ENCODE peak calls at places on chromosomes 16 and 17, in seven cellular contexts. One of them, this sample, is unnamed.

GRCh38 chr17:14302421-14303099 is 1.7 kb downstream of the HS3ST3B1 start:
- DNase-seq in A673: peak
- DNase-seq in spleen: peak
- DNase-seq in testis: peak
- DNase-seq in cardiac muscle cell: peak
- DNase-seq in hepatocyte: peak
- DNase-seq in uterus: peak
- DNase-seq in this sample: peak

GRCh38 chr16:27611340-27611739 is 61.4 kb downstream of the KATNIP start:
- DNase-seq in A673: no peak
- DNase-seq in uterus: no peak
- DNase-seq in hepatocyte: no peak
- DNase-seq in testis: no peak
- DNase-seq in spleen: no peak
- DNase-seq in cardiac muscle cell: no peak
- DNase-seq in this sample: no peak

GRCh38 chr17:72462814-72463213 is 342.0 kb downstream of the SOX9 start:
- DNase-seq in spleen: no peak
- DNase-seq in uterus: no peak
- DNase-seq in A673: no peak
- DNase-seq in cardiac muscle cell: no peak
- DNase-seq in hepatocyte: no peak
- DNase-seq in testis: no peak
- DNase-seq in this sample: no peak

GRCh38 chr17:13474073-13474800 is 127.5 kb downstream of the HS3ST3A1 start:
- DNase-seq in uterus: no peak
- DNase-seq in spleen: no peak
- DNase-seq in A673: no peak
- DNase-seq in hepatocyte: no peak
- DNase-seq in cardiac muscle cell: no peak
- DNase-seq in testis: no peak
- DNase-seq in this sample: no peak

GRCh38 chr16:57788951-57789350 is 13.3 kb downstream of the KIFC3 start:
- DNase-seq in hepatocyte: no peak
- DNase-seq in A673: no peak
- DNase-seq in spleen: no peak
- DNase-seq in cardiac muscle cell: no peak
- DNase-seq in uterus: no peak
- DNase-seq in testis: no peak
- DNase-seq in this sample: no peak

GRCh38 chr16:51919736-51920135 is 627.2 kb downstream of the TOX3 start:
- DNase-seq in A673: no peak
- DNase-seq in spleen: no peak
- DNase-seq in testis: no peak
- DNase-seq in cardiac muscle cell: no peak
- DNase-seq in uterus: no peak
- DNase-seq in hepatocyte: no peak
- DNase-seq in this sample: no peak

GRCh38 chr17:50173335-50173941 is 7.6 kb downstream of the SGCA start:
- DNase-seq in spleen: no peak
- DNase-seq in cardiac muscle cell: peak
- DNase-seq in testis: peak
- DNase-seq in uterus: peak
- DNase-seq in A673: no peak
- DNase-seq in hepatocyte: no peak
- DNase-seq in this sample: no peak

GRCh38 chr16:73196670-73197069 is 148.7 kb upstream of the ZFHX3 start:
- DNase-seq in spleen: no peak
- DNase-seq in testis: peak
- DNase-seq in uterus: peak
- DNase-seq in cardiac muscle cell: peak
- DNase-seq in hepatocyte: peak
- DNase-seq in A673: peak
- DNase-seq in this sample: peak

GRCh38 chr16:89581045-89581695 is 5.6 kb downstream of the CPNE7 start:
- DNase-seq in uterus: no peak
- DNase-seq in hepatocyte: peak
- DNase-seq in A673: no peak
- DNase-seq in testis: no peak
- DNase-seq in cardiac muscle cell: no peak
- DNase-seq in spleen: no peak
- DNase-seq in this sample: peak

GRCh38 chr16:58589311-58589890 is 40.2 kb downstream of the CNOT1 start:
- DNase-seq in cardiac muscle cell: no peak
- DNase-seq in A673: no peak
- DNase-seq in uterus: no peak
- DNase-seq in testis: no peak
- DNase-seq in spleen: no peak
- DNase-seq in hepatocyte: no peak
- DNase-seq in this sample: no peak

GRCh38 chr17:44094701-44095387 is 24.3 kb downstream of the G6PC3 start:
- DNase-seq in spleen: no peak
- DNase-seq in cardiac muscle cell: no peak
- DNase-seq in uterus: no peak
- DNase-seq in hepatocyte: no peak
- DNase-seq in testis: no peak
- DNase-seq in A673: no peak
- DNase-seq in this sample: no peak

GRCh38 chr17:44091200-44091997 is 20.9 kb downstream of the G6PC3 start:
- DNase-seq in cardiac muscle cell: no peak
- DNase-seq in uterus: no peak
- DNase-seq in spleen: no peak
- DNase-seq in hepatocyte: no peak
- DNase-seq in testis: no peak
- DNase-seq in A673: no peak
- DNase-seq in this sample: no peak

GRCh38 chr17:44095388-44095646 is 24.8 kb downstream of the G6PC3 start:
- DNase-seq in cardiac muscle cell: no peak
- DNase-seq in A673: no peak
- DNase-seq in hepatocyte: no peak
- DNase-seq in spleen: no peak
- DNase-seq in testis: no peak
- DNase-seq in uterus: no peak
- DNase-seq in this sample: no peak

GRCh38 chr17:44092051-44092450 is 21.5 kb downstream of the G6PC3 start:
- DNase-seq in A673: no peak
- DNase-seq in cardiac muscle cell: no peak
- DNase-seq in spleen: no peak
- DNase-seq in uterus: no peak
- DNase-seq in hepatocyte: no peak
- DNase-seq in testis: no peak
- DNase-seq in this sample: no peak

DNA sequence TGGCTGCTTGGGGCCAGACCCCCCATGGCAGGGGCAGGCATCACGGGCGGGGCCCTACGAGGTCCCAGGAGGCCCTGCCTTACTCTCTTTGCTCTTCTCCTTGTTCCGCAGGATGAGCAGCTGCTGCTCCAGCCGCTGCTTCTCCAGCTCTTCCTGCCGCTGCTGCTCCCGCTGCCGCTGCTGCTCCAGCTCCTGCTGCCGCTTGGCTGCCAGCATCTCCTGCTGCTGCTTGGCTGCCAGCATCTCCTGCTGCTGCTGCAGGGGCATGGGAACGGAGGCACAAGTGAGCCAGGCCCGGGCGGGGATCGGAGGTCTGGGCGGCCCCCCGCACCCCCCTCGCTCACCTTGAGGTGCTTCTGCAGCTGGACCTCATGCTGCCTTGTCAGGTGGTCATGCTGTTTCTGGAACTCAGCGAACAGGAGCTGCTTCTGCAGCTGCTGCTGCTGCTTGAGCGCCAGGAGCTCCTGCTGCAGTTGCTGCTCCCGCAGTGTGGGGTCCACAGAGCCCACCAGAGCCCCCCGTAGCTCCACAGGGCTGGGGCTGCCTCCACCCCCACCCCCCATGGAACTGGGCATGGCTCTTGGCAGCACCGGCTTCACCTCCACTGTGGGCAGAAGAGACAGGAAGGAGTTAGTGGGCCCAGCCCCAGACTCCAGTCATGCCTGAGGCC is 22.8 kb downstream of the G6PC3 start:
- DNase-seq in A673: no peak
- DNase-seq in testis: no peak
- DNase-seq in hepatocyte: no peak
- DNase-seq in cardiac muscle cell: no peak
- DNase-seq in spleen: no peak
- DNase-seq in uterus: no peak
- DNase-seq in this sample: no peak
- H3K27ac ChIP-seq in A673: no peak
- H3K27ac ChIP-seq in testis: no peak
- H3K27ac ChIP-seq in hepatocyte: no peak
- H3K27ac ChIP-seq in cardiac muscle cell: peak
- H3K27ac ChIP-seq in spleen: no peak
- H3K27ac ChIP-seq in uterus: no peak
- H3K27ac ChIP-seq in this sample: no peak

DNA sequence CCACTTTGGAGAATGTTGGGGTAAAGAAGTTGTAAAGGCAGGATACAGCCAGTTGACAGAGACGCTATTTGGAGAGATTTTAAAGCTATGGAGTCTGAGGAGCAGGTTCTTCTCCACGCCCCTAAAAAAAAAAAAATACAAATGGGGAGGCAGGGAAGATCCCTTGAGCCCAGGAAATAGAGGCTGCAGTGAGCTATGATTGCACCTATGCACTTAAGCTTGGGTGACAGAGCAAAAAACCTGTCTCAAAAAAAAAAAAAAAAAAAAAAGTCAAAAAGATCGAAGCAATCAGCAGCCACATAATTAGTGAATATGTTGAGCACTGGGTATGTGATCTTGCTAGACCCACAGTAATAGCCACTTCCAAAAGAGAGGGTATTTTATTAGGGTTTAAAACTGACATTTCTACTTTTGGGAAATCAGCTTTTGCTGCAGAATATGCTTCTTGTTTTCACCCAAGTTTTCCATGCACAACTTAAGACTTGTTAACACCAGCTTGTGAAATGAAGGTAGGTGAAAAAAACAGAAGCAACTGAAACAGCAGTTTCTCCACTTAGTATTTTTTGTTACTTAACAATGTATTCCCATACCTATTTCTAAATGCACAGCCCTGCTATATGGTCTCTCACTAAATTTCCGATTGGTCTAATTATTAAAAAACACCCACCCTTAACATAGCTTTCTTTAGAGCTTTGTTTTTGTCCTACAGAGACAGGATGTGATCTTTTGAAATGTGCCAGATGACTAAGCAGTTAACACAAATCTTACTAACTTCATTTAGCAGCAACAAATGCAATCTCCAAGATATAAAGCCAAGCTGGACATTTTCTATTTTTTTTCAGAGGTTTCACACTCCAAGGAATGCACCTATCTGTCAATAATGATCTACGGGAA is 2.5 kb upstream of the ARL6IP1 start:
- DNase-seq in uterus: no peak
- DNase-seq in testis: no peak
- DNase-seq in A673: peak
- DNase-seq in spleen: no peak
- DNase-seq in cardiac muscle cell: no peak
- DNase-seq in hepatocyte: no peak
- DNase-seq in this sample: no peak
- H3K27ac ChIP-seq in uterus: peak
- H3K27ac ChIP-seq in testis: no peak
- H3K27ac ChIP-seq in A673: peak
- H3K27ac ChIP-seq in spleen: peak
- H3K27ac ChIP-seq in cardiac muscle cell: peak
- H3K27ac ChIP-seq in hepatocyte: no peak
- H3K27ac ChIP-seq in this sample: no peak

DNA sequence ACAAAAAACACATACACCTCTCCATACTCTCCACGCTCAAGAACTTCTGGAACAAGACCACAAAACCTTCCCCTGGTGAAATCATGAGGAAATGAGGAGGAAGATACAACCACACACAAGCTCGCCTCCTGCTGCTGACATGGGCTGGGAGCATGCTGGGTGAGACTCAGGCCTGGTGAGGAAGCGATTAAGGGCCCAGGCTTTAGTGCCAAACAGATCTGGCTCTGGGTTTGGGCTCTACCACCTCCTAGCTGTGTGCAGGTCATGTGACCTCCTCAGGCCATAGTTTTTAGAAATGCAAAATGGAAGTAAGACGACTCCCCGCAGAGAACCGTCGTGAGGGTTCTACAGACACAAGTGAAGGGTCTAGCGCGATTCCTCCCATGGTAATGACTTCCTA is 41.3 kb downstream of the VAC14 start:
- DNase-seq in hepatocyte: no peak
- DNase-seq in uterus: no peak
- DNase-seq in testis: no peak
- DNase-seq in cardiac muscle cell: no peak
- DNase-seq in spleen: no peak
- DNase-seq in A673: peak
- DNase-seq in this sample: no peak
- H3K27ac ChIP-seq in hepatocyte: peak
- H3K27ac ChIP-seq in uterus: no peak
- H3K27ac ChIP-seq in testis: no peak
- H3K27ac ChIP-seq in cardiac muscle cell: no peak
- H3K27ac ChIP-seq in spleen: no peak
- H3K27ac ChIP-seq in A673: peak
- H3K27ac ChIP-seq in this sample: no peak

GRCh38 chr16:29646947-29647346 is 16.1 kb upstream of the SPN start:
- DNase-seq in A673: no peak
- DNase-seq in hepatocyte: no peak
- DNase-seq in cardiac muscle cell: no peak
- DNase-seq in testis: no peak
- DNase-seq in spleen: no peak
- DNase-seq in uterus: no peak
- DNase-seq in this sample: no peak

GRCh38 chr16:29644973-29645698 is 17.9 kb upstream of the SPN start:
- DNase-seq in cardiac muscle cell: no peak
- DNase-seq in A673: no peak
- DNase-seq in uterus: no peak
- DNase-seq in testis: no peak
- DNase-seq in hepatocyte: no peak
- DNase-seq in spleen: no peak
- DNase-seq in this sample: no peak

GRCh38 chr16:29649560-29650494 is 13.2 kb upstream of the SPN start:
- DNase-seq in hepatocyte: no peak
- DNase-seq in testis: no peak
- DNase-seq in A673: no peak
- DNase-seq in uterus: no peak
- DNase-seq in cardiac muscle cell: no peak
- DNase-seq in spleen: no peak
- DNase-seq in this sample: no peak

GRCh38 chr16:29644338-29644857 is 18.6 kb upstream of the SPN start:
- DNase-seq in uterus: no peak
- DNase-seq in hepatocyte: no peak
- DNase-seq in testis: no peak
- DNase-seq in cardiac muscle cell: no peak
- DNase-seq in A673: no peak
- DNase-seq in spleen: no peak
- DNase-seq in this sample: no peak

DNA sequence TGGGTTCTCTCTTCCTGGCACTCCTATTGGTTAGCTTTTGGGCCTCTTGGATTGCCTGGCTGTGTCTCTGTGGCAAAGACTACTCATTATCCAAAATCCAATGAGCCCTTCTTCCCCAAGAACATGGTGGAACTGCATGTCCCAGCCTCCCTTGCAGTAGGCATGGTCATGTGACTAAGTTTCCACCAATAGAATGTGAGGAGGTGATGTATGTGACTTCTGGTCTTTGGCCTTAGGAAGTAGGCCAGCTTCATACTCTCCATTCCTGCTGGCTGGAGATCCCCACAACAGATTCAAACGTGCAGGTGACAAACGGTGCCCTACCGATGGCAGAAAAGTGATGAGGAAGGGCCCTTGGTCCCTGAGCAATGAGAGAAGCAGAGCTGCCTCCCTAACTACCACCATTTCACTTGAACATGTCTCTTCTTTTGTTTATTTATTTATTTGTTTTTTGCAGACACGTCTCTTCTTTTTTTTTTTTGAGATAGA is 17.3 kb upstream of the SPN start:
- DNase-seq in testis: no peak
- DNase-seq in spleen: no peak
- DNase-seq in hepatocyte: no peak
- DNase-seq in A673: peak
- DNase-seq in uterus: no peak
- DNase-seq in cardiac muscle cell: no peak
- DNase-seq in this sample: peak
- H3K27ac ChIP-seq in testis: no peak
- H3K27ac ChIP-seq in spleen: peak
- H3K27ac ChIP-seq in hepatocyte: no peak
- H3K27ac ChIP-seq in A673: no peak
- H3K27ac ChIP-seq in uterus: no peak
- H3K27ac ChIP-seq in cardiac muscle cell: no peak
- H3K27ac ChIP-seq in this sample: no peak

This sample was measured in HCT116.